ENCODE peak calls at places on chromosomes 16 and 17, in seven cellular contexts. Z, M, L, D, P, T and O are unnamed samples.

GRCh38 chr17:27471321-27472269 is 15.3 kb downstream of the KSR1 start:
- DNase-seq in Z (peak), M (no peak), L (no peak), D (no peak), P (peak), T (peak), O (no peak)

GRCh38 chr16:46743232-46743719 is 4.9 kb downstream of the MYLK3 start:
- DNase-seq in Z (peak), M (no peak), L (no peak), D (peak), P (no peak), T (peak), O (peak)

GRCh38 chr17:2871720-2872119 is 75.5 kb downstream of the RAP1GAP2 start:
- DNase-seq in Z (no peak), M (no peak), L (no peak), D (no peak), P (no peak), T (no peak), O (no peak)

GRCh38 chr17:58991718-58992331 is 114.9 kb downstream of the TRIM37 start:
- DNase-seq in Z (peak), M (no peak), L (no peak), D (no peak), P (no peak), T (peak), O (no peak)

GRCh38 chr17:7225711-7226331 is 6.1 kb downstream of the ACADVL start:
- DNase-seq in Z (no peak), M (no peak), L (no peak), D (no peak), P (no peak), T (no peak), O (no peak)

GRCh38 chr17:3944485-3945388 is 19.5 kb downstream of the ATP2A3 start:
- DNase-seq in Z (no peak), M (no peak), L (peak), D (peak), P (peak), T (peak), O (peak)

GRCh38 chr16:58462997-58463891 is 36.7 kb upstream of the NDRG4 start:
- DNase-seq in Z (no peak), M (no peak), L (no peak), D (no peak), P (no peak), T (no peak), O (peak)

GRCh38 chr17:19539040-19539399 is 5.4 kb downstream of the SLC47A1 start:
- DNase-seq in Z (no peak), M (no peak), L (no peak), D (peak), P (no peak), T (no peak), O (no peak)

GRCh38 chr16:8950580-8951077 is 13.1 kb downstream of the USP7 start:
- DNase-seq in Z (no peak), M (no peak), L (no peak), D (peak), P (no peak), T (peak), O (no peak)

GRCh38 chr17:61318684-61319098 is 81.0 kb upstream of the TBX2 start:
- DNase-seq in Z (no peak), M (no peak), L (no peak), D (no peak), P (no peak), T (no peak), O (no peak)

DNA sequence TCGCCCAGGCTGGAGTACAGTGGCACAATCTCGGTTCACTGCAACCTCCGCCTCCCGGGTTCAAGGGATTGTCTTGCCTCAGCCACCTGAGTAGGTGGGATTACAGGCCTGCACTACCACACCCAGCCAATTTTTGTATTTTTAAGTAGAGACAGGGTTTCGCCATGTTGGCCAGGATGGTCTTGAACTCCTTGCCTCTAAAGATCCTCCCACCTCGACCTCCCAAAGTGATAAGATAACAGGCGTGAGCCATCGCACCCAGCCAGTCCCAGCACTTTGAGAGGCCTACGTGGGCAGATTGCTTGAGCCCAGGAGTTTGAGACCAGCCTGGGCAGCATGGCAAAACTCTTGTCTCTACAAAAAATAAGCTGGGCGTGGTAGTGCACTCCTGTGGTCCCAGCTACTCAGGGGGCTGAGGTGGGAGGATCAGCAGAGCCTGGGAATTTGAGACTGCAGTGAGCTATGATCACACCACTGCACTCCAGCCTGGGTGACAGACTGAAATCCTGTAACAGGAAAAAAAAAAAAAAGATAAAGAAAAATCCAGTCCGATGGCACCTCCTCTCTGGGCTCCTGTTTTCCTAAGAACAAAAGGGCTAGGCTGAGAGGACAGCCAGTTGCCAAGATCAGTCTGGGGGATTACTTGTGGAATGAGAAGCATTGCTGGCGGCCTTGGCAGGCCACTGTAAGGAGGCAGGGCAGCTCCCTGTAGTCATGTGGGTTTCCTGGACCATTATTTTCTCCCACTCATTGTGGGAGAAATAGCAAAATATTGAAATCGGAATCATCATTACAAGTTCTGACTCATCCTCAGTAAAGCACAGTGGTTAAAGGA is 3.0 kb upstream of the PIPOX start:
- DNase-seq in Z (no peak), M (no peak), L (no peak), D (no peak), P (no peak), T (peak), O (no peak)
- H3K4me3 ChIP-seq in Z (no peak), M (no peak), L (no peak), D (no peak), P (no peak), T (no peak), O (no peak)

DNA sequence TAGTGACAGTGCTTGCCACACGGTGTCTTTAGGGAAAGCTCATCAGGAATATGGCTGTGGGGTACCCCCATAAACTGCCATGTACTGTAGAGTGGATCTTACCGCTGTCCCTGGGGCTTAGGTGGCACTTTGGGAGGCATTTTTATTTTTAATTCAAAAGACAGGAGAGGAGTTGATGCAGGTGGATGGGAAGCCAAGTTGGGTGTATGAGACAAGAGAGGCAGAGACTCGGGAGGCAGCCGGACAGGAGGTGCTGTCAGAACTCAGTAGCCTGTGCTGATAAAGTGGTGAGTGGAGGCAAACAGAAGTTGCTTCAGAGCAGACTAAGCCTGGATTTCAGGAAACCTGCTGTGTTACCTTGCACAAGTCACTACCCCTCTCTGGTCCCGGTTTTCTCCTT is 185.9 kb downstream of the TMEM132E start:
- DNase-seq in Z (no peak), M (no peak), L (no peak), D (no peak), P (no peak), T (no peak), O (no peak)
- H3K4me3 ChIP-seq in Z (no peak), M (no peak), L (no peak), D (no peak), P (no peak), T (no peak), O (no peak)

DNA sequence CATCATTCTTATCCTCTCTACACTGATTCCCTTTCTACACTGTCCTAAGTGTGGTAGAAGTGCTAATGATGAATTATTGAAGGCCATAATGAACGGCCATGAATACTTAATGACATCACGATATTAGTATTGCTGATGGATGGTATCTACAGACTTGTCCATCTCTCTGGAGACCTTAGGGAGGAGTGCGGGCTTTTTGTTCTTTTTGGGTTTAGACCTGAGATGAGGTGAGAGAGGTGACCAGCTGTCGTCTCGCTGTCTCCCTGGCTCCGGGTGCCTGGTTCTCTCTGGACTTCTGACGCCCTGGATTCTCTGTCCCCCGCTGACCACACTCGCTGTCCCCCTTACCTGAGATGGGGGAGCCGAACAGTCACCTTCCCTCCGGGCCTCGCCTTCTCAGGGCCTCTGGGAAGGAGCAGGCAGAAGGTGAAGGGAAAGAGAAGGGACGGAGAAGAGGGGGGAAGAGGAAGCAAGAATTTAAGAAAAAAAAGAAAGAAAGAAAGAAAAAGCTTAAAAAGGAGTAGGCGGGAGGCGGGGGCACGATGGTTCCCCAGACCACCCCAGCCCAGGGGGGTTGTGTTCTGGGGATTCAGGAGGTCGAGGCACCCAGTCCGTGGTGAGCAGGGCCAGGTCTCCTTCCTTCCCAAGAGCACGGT is 17.1 kb downstream of the SGCA start:
- DNase-seq in Z (no peak), M (no peak), L (no peak), D (no peak), P (no peak), T (peak), O (no peak)
- H3K4me3 ChIP-seq in Z (no peak), M (no peak), L (no peak), D (no peak), P (no peak), T (no peak), O (no peak)

DNA sequence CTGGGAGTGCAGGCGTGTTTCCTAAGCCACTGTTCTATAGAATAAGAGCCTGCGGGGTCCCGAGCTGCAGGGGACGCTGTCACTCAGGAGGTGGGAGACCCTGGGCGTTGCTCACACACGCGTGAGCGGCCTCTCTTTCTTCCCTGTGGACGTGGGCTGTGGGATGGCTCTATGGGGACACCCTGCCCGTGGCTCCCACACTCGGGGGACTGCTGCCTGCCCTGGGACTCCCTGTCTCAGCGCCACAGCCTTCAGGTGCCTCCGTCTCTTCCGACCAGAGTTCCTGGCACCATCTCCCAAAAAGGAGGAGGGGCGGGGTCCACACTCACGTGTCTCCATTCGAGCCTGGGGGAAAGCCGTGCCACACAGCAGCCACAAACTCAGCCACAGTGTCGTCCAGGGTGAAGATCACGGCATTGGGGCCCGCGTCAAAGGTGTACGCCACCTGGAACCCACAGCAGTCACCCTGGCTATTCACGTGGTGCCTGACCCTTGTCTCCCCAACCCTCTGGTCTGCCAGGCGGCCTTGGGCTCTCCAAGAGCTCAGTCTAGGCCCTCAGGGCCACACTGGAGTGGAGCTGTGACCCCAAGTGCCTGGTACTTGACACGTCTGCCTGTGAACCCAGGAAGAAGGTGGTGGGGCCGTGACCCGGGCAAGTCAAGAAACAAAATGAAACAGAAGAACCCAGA is 3.7 kb upstream of the CYBA start:
- DNase-seq in Z (no peak), M (no peak), L (no peak), D (no peak), P (no peak), T (no peak), O (no peak)
- H3K4me3 ChIP-seq in Z (no peak), M (no peak), L (no peak), D (no peak), P (no peak), T (no peak), O (no peak)

DNA sequence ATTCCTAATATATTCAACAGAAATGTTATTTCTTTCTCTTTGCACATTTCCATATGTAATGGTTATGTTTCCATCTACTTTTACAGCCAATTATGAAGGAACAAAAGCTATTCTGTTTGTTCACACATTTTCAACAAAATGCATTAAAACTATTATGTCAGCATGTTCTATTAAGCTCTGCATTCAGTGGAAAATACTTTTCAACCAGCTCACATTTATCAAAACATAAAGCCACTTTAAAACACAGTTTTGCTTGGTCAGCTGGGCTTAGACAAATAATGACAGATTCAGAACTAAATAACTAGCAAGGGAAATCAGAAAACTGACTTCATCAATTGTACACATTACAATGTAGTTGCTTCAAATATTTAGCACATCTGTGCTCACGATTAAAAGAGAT is 6.9 kb downstream of the SALL1 start:
- DNase-seq in Z (no peak), M (no peak), L (no peak), D (no peak), P (no peak), T (peak), O (no peak)
- H3K4me3 ChIP-seq in Z (no peak), M (no peak), L (no peak), D (no peak), P (no peak), T (no peak), O (no peak)

DNA sequence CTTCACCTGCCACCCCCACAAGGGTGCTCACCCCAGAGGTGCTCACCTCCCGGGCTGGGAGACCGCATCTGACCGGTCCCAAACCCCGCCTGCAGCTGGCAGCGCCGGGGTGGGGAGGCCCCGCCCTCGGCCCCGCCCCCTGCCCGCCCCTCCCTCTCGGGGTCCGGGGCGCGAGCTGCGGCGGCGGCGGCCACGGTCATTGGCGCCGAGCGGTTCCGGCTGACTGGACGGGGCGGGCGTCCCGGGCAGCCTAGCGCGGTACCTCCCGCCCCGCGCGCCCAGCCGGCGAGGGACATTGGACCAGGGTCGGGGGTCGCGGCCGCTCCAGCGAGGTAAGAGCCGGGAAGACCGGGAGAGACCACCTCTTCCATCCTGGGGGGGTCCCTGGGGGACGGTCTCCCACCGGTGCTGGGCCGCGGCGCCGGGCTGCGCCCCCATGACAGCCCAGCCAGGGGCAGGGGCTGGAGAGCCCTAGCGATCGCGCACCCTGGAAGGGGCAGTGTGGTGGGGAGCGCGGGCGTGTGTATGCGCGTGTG is at the start of gene CACNG5:
- DNase-seq in Z (no peak), M (no peak), L (no peak), D (no peak), P (no peak), T (no peak), O (no peak)
- H3K4me3 ChIP-seq in Z (no peak), M (no peak), L (no peak), D (no peak), P (no peak), T (no peak), O (peak)

GRCh38 chr16:2755158-2755557 is 2.7 kb downstream of the SRRM2 start:
- DNase-seq in Z (no peak), M (no peak), L (no peak), D (no peak), P (no peak), T (no peak), O (no peak)
- H3K4me3 ChIP-seq in Z (peak), M (peak), L (no peak), D (peak), P (peak), T (peak), O (peak)

DNA sequence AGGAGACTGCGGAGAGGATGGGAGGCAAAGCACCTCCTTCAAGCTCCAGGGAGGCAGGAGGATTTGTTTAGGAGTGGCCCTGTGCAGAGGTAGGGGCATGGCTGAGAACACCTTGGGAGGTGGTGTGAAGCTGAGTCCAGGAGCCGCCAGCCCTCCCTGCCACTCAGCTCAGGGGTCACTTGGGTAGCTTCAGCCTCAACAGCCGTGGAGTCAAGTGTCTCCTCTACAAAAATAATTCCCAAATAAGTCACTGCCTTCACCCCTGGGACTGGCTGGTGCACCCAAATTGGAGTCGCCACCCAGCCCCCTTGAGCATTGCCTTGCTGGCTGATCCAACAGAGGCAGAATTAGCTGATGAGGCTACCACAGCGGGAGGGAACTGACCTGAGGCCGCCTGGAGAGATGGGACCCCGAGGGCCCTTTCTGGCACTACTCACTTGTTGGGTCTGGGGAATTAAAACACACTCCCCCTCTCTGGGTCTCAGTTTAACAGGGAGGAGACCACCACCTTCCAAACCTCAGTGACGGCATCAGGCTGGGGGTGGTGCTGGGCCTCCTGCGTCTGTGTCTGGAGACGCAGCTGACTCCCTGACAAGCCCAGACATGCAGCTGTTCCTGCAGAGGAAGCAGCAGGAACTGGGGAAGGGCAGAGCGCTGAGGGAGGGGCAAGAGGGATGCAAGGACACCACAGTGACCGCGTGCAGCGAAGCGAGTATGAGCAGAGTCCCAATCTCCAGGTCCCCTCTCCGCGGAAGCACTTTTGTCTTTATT is 87.9 kb upstream of the TOB1 start:
- DNase-seq in Z (peak), M (peak), L (peak), D (peak), P (no peak), T (peak), O (no peak)
- H3K4me3 ChIP-seq in Z (peak), M (no peak), L (no peak), D (no peak), P (no peak), T (peak), O (no peak)

DNA sequence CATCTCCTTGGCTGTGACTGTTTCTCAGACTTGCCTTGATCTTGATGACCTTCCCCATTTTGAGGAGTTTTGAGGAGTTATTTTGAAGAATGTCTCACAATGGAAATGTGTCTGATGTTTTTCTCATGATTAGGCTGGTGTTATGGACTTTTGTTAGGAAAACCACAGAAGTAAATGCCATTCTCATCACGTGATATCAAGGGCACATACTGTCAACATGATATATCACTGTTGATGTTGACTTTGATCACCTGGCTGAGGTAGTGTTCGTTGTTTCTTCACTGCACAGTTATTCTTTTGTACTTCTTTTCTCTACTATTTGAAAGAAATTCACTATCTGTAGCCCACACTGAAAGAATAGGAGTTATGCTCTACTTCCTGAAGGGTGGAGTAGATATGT is 194.7 kb upstream of the MPHOSPH6 start:
- DNase-seq in Z (no peak), M (no peak), L (no peak), D (no peak), P (no peak), T (no peak), O (no peak)
- H3K4me3 ChIP-seq in Z (no peak), M (no peak), L (no peak), D (no peak), P (no peak), T (no peak), O (no peak)

DNA sequence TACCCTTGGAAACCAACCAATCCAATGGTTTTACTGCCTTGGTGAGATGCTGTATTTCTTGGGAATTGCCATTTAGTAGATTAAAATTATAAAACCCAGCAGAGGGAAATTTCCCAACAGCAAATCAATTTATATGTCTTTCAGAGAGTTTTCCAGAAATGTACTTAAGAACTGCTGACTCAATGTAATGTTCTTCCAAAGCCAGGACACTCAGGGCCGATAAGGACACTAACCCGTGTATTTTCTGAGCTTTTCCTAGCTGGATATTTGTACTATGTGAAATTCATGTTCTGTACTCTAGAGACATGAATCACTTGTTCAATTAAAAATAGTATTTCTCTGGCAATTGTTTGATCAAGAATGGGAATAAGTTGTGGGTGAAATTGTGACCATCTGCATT is 121.4 kb downstream of the KCNJ2 start:
- DNase-seq in Z (no peak), M (no peak), L (no peak), D (no peak), P (no peak), T (no peak), O (no peak)
- H3K4me3 ChIP-seq in Z (no peak), M (no peak), L (no peak), D (no peak), P (no peak), T (no peak), O (no peak)